ENCODE peak calls at places on chromosome 4, in four cellular contexts. P is PC-9, I is fibroblast of lung, R is mammary epithelial cell. D is an unnamed sample.

GRCh38 chr4:1872918-1873269 is 1.7 kb downstream of the NSD2 start:
- DNase-seq in P (no peak), I (peak; percentile 82), R (peak; percentile 60), D (peak; percentile 75)

GRCh38 chr4:94507708-94508107 is 56.0 kb downstream of the PDLIM5 start:
- DNase-seq in P (no peak), I (peak; percentile 93), R (peak; percentile 87), D (peak; percentile 63)

GRCh38 chr4:53349201-53349600 is 16.7 kb downstream of the SCFD2 start:
- DNase-seq in P (no peak), I (no peak), R (no peak), D (no peak)

GRCh38 chr4:154490261-154490588 is 1.4 kb downstream of the DCHS2 start:
- DNase-seq in P (no peak), I (no peak), R (no peak), D (no peak)

GRCh38 chr4:76758290-76758882 is 139.6 kb downstream of the SOWAHB start:
- DNase-seq in P (peak; percentile 24), I (peak; percentile 71), R (peak; percentile 55), D (peak; percentile 39)

GRCh38 chr4:112119358-112119783 is 25.9 kb upstream of the FAM241A start:
- DNase-seq in P (no peak), I (no peak), R (no peak), D (no peak)

GRCh38 chr4:1523907-1524636 is 117.8 kb upstream of the NKX1-1 start:
- DNase-seq in P (no peak), I (no peak), R (no peak), D (no peak)

GRCh38 chr4:147244786-147245185 is 236.1 kb upstream of the EDNRA start:
- DNase-seq in P (no peak), I (no peak), R (no peak), D (no peak)

GRCh38 chr4:66048861-66049260 is 378.6 kb upstream of the EPHA5 start:
- DNase-seq in P (no peak), I (peak; percentile 5), R (no peak), D (no peak)

GRCh38 chr4:66575024-66575696 is 904.9 kb upstream of the EPHA5 start:
- DNase-seq in P (peak; percentile 64), I (peak; percentile 97), R (peak; percentile 88), D (peak; percentile 74)

GRCh38 chr4:89356086-89356485 is 48.5 kb upstream of the GPRIN3 start:
- DNase-seq in P (no peak), I (peak; percentile 22), R (no peak), D (no peak)

GRCh38 chr4:168480991-168481588 is 798 bp upstream of the DDX60L start:
- DNase-seq in P (peak; percentile 28), I (peak; percentile 87), R (peak; percentile 81), D (peak; percentile 92)

GRCh38 chr4:189802884-189803283 is 137.8 kb upstream of the FRG1 start:
- DNase-seq in P (no peak), I (no peak), R (no peak), D (no peak)

GRCh38 chr4:15186149-15186548 is 183.9 kb downstream of the CPEB2 start:
- DNase-seq in P (no peak), I (peak; percentile 76), R (peak; percentile 41), D (no peak)

GRCh38 chr4:112340048-112340447 is 42.9 kb downstream of the ALPK1 start:
- DNase-seq in P (no peak), I (no peak), R (no peak), D (no peak)

GRCh38 chr4:8854866-8855265 is 16.8 kb downstream of the HMX1 start:
- DNase-seq in P (no peak), I (peak; percentile 14), R (no peak), D (no peak)

GRCh38 chr4:78954048-78954666 is 14.9 kb upstream of the PAQR3 start:
- DNase-seq in P (peak; percentile 2), I (no peak), R (no peak), D (no peak)

GRCh38 chr4:151473521-151474097 is 64.6 kb downstream of the FHIP1A start:
- DNase-seq in P (no peak), I (no peak), R (no peak), D (no peak)

GRCh38 chr4:70359115-70359661 is 1.4 kb upstream of the SMR3A start:
- DNase-seq in P (no peak), I (no peak), R (peak; percentile 7), D (peak; percentile 23)

GRCh38 chr4:172095161-172095560 is 282.0 kb downstream of the GALNTL6 start:
- DNase-seq in P (no peak), I (peak; percentile 3), R (no peak), D (no peak)

GRCh38 chr4:166324321-166324720 is 451.3 kb downstream of the TLL1 start:
- DNase-seq in P (peak; percentile 14), I (peak; percentile 11), R (peak; percentile 30), D (peak; percentile 15)
- TF ChIP-seq CTCF in P (peak; percentile 48), I (no peak), R (peak; percentile 60), D (peak; percentile 63)

GRCh38 chr4:125140966-125141495 is 173.7 kb upstream of the FAT4 start:
- DNase-seq in P (no peak), I (peak; percentile 47), R (peak; percentile 45), D (peak; percentile 52)
- H3K4me1 ChIP-seq in P (no peaks in the 10 kb centered on the region), I (no peaks in the 10 kb centered on the region), R (no peaks in the 10 kb centered on the region), D (no peaks in the 10 kb centered on the region)

GRCh38 chr4:101174679-101175078 is 172.6 kb downstream of the PPP3CA start:
- DNase-seq in P (no peak), I (no peak), R (no peak), D (no peak)
- TF ChIP-seq CTCF in P (no peak), I (no peak), R (no peak), D (no peak)

DNA sequence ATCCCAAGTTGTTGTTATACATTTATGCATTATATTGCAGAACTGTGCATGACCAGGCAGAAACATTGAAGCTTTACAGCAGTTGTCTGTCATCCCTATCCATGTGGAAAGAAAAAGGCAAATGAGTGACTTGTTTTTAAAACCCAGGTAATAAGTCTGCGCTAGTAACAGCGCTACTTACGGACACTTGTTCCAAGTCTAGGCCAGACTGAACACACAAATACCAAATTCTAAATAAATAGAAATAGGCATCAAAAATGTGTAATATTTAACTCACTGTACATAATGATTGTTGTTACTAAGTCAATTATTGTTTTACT is 548 bp upstream of the MAML3 start:
- DNase-seq in P (no peak), I (no peak), R (no peak), D (no peak)
- H3K4me1 ChIP-seq in P (peaks cover 13% of the 10 kb centered on the region), I (no peaks in the 10 kb centered on the region), R (peaks cover 17% of the 10 kb centered on the region), D (peaks cover 3% of the 10 kb centered on the region)

GRCh38 chr4:109803924-109804571 is 2.2 kb upstream of the CFI start:
- DNase-seq in P (peak; percentile 24), I (peak; percentile 67), R (peak; percentile 36), D (no peak)
- TF ChIP-seq CTCF in P (peak; percentile 56), I (no peak), R (peak; percentile 49), D (peak; percentile 66)

GRCh38 chr4:6943012-6943869 is 33.6 kb downstream of the TBC1D14 start:
- DNase-seq in P (peak; percentile 24), I (no peak), R (no peak), D (no peak)
- H3K4me1 ChIP-seq in P (peaks cover 39% of the 10 kb centered on the region), I (peaks cover 12% of the 10 kb centered on the region), R (peaks cover 28% of the 10 kb centered on the region), D (peaks cover 15% of the 10 kb centered on the region)

GRCh38 chr4:98643760-98644159 is 14.7 kb downstream of the TSPAN5 start:
- DNase-seq in P (no peak), I (no peak), R (no peak), D (no peak)

GRCh38 chr4:98648602-98649001 is 9.8 kb downstream of the TSPAN5 start:
- DNase-seq in P (no peak), I (peak; percentile 63), R (no peak), D (no peak)

GRCh38 chr4:98642991-98643426 is 15.4 kb downstream of the TSPAN5 start:
- DNase-seq in P (no peak), I (peak; percentile 83), R (peak; percentile 90), D (peak; percentile 90)

GRCh38 chr4:98646422-98646821 is 12.0 kb downstream of the TSPAN5 start:
- DNase-seq in P (no peak), I (no peak), R (no peak), D (no peak)

DNA sequence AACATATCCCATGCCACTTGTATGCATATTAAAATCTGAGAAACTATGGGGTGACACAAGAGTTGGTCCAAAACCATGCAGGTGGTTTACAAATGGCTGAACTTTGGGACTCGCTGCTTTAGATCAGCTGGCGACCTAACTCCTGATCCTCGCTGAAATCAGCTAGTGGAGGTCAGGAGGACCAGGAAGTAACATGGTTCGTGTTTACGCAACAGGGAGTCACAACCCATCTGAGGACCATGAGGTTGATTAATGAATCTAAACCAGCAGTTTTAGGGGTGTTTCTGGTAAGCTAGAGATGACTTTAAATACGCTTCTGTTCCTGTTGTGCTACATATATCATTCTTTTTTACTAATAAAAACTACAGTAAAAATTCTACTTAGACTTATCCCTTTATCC is 12.9 kb downstream of the TSPAN5 start:
- DNase-seq in P (no peak), I (no peak), R (no peak), D (no peak)
- TF ChIP-seq CTCF in P (no peak), I (no peak), R (no peak), D (no peak)